ENCODE peak calls at places on chromosomes 4 and X, in six cellular contexts. One of them, this sample, is unnamed.

GRCh38 chrX:9278475-9279270 is 186.2 kb upstream of the TBL1X start:
- DNase-seq in RCC 7860: no peak
- DNase-seq in substantia nigra: no peak
- DNase-seq in cerebellar nuclear complex: no peak
- DNase-seq in fibroblast of lung: no peak
- DNase-seq in tibial nerve: no peak
- DNase-seq in this sample: no peak

GRCh38 chr4:88814043-88814617 is 116.5 kb upstream of the NAP1L5 start:
- DNase-seq in RCC 7860: no peak
- DNase-seq in substantia nigra: no peak
- DNase-seq in cerebellar nuclear complex: no peak
- DNase-seq in fibroblast of lung: no peak
- DNase-seq in tibial nerve: no peak
- DNase-seq in this sample: peak; percentile 28

GRCh38 chr4:188714907-188715306 is 575.7 kb downstream of the TRIML1 start:
- DNase-seq in RCC 7860: peak; percentile 62
- DNase-seq in substantia nigra: no peak
- DNase-seq in cerebellar nuclear complex: no peak
- DNase-seq in fibroblast of lung: peak; percentile 20
- DNase-seq in tibial nerve: no peak
- DNase-seq in this sample: no peak

GRCh38 chrX:147884958-147885357 is 26.8 kb upstream of the FMR1 start:
- DNase-seq in RCC 7860: no peak
- DNase-seq in substantia nigra: no peak
- DNase-seq in cerebellar nuclear complex: no peak
- DNase-seq in fibroblast of lung: no peak
- DNase-seq in tibial nerve: no peak
- DNase-seq in this sample: no peak

GRCh38 chrX:15947648-15948317 is 93.2 kb upstream of the AP1S2 start:
- DNase-seq in RCC 7860: peak; percentile 41
- DNase-seq in substantia nigra: no peak
- DNase-seq in cerebellar nuclear complex: no peak
- DNase-seq in fibroblast of lung: peak; percentile 69
- DNase-seq in tibial nerve: no peak
- DNase-seq in this sample: peak; percentile 18

GRCh38 chrX:21487832-21488231 is 113.6 kb downstream of the CNKSR2 start:
- DNase-seq in RCC 7860: no peak
- DNase-seq in substantia nigra: no peak
- DNase-seq in cerebellar nuclear complex: no peak
- DNase-seq in fibroblast of lung: peak; percentile 23
- DNase-seq in tibial nerve: no peak
- DNase-seq in this sample: no peak

GRCh38 chrX:29071525-29071924 is 484.3 kb downstream of the IL1RAPL1 start:
- DNase-seq in RCC 7860: no peak
- DNase-seq in substantia nigra: no peak
- DNase-seq in cerebellar nuclear complex: no peak
- DNase-seq in fibroblast of lung: peak; percentile 21
- DNase-seq in tibial nerve: no peak
- DNase-seq in this sample: no peak

GRCh38 chr4:38424171-38424871 is 239.7 kb upstream of the KLF3 start:
- DNase-seq in RCC 7860: no peak
- DNase-seq in substantia nigra: no peak
- DNase-seq in cerebellar nuclear complex: no peak
- DNase-seq in fibroblast of lung: no peak
- DNase-seq in tibial nerve: no peak
- DNase-seq in this sample: no peak

GRCh38 chrX:54560411-54560810 is 30.4 kb downstream of the GNL3L start:
- DNase-seq in RCC 7860: no peak
- DNase-seq in substantia nigra: no peak
- DNase-seq in cerebellar nuclear complex: no peak
- DNase-seq in fibroblast of lung: no peak
- DNase-seq in tibial nerve: no peak
- DNase-seq in this sample: no peak

GRCh38 chr4:42712854-42713253 is 55.9 kb upstream of the ATP8A1 start:
- DNase-seq in RCC 7860: no peak
- DNase-seq in substantia nigra: no peak
- DNase-seq in cerebellar nuclear complex: no peak
- DNase-seq in fibroblast of lung: no peak
- DNase-seq in tibial nerve: no peak
- DNase-seq in this sample: no peak

GRCh38 chrX:151397741-151398070 is 700 bp downstream of the VMA21 start:
- DNase-seq in RCC 7860: peak; percentile 3
- DNase-seq in substantia nigra: no peak
- DNase-seq in cerebellar nuclear complex: no peak
- DNase-seq in fibroblast of lung: peak; percentile 7
- DNase-seq in tibial nerve: no peak
- DNase-seq in this sample: no peak

GRCh38 chr4:77805802-77806201 is 13.4 kb downstream of the CNOT6L start:
- DNase-seq in RCC 7860: no peak
- DNase-seq in substantia nigra: no peak
- DNase-seq in cerebellar nuclear complex: no peak
- DNase-seq in fibroblast of lung: no peak
- DNase-seq in tibial nerve: no peak
- DNase-seq in this sample: no peak